ENCODE peak calls at places on chromosome 6, in nine cellular contexts. Z is psoas muscle; V is naive thymus-derived CD4-positive, alpha-beta T cell; K is CD8-positive, alpha-beta memory T cell; C is PC-3; S is lower lobe of right lung; Q is brain microvascular endothelial cell; D is cardiac muscle cell; Y is aorta. E is an unnamed sample.

GRCh38 chr6:24961852-24962251 is 26.1 kb upstream of the RIPOR2 start:
- DNase-seq in D (no peak), C (no peak), K (no peak), Q (no peak), Y (no peak), S (no peak), Z (no peak), V (no peak), E (no peak)

GRCh38 chr6:131917763-131918649 is 33.2 kb downstream of the CCN2 start:
- DNase-seq in Z (no peak), Q (no peak), K (no peak), C (no peak), Y (no peak), S (no peak), D (no peak), V (no peak), E (no peak)

GRCh38 chr6:21769405-21769851 is 175.9 kb downstream of the SOX4 start:
- DNase-seq in S (no peak), Y (no peak), D (peak; percentile 99), Z (no peak), V (no peak), C (peak; percentile 30), Q (peak; percentile 92), K (no peak), E (no peak)

GRCh38 chr6:53192590-53193232 is 44.1 kb upstream of the GCM1 start:
- DNase-seq in C (no peak), Q (no peak), D (peak; percentile 13), S (no peak), Z (no peak), K (no peak), V (no peak), Y (peak; percentile 52), E (no peak)

GRCh38 chr6:132479131-132479530 is 33.8 kb downstream of the STX7 start:
- DNase-seq in Q (no peak), D (no peak), C (no peak), Y (no peak), V (no peak), K (no peak), S (no peak), Z (no peak), E (no peak)

GRCh38 chr6:128532827-128533226 is 12.4 kb upstream of the PTPRK start:
- DNase-seq in Q (no peak), K (no peak), V (no peak), Y (no peak), S (no peak), D (no peak), Z (no peak), C (peak; percentile 53), E (no peak)

GRCh38 chr6:70717038-70717801 is 49.5 kb downstream of the SMAP1 start:
- DNase-seq in D (no peak), Q (no peak), Y (no peak), S (no peak), V (no peak), Z (no peak), K (peak; percentile 45), C (no peak), E (no peak)

GRCh38 chr6:47424436-47424836 is 53.2 kb upstream of the CD2AP start:
- DNase-seq in V (no peak), K (no peak), C (no peak), Z (no peak), Q (no peak), S (no peak), D (peak; percentile 84), Y (no peak), E (no peak)

GRCh38 chr6:26613717-26614683 is 17.2 kb downstream of the ABT1 start:
- DNase-seq in V (no peak), Q (no peak), S (peak; percentile 49), Z (no peak), D (no peak), K (no peak), Y (peak; percentile 54), C (no peak), E (no peak)

GRCh38 chr6:32844839-32845372 is 1.1 kb upstream of the PSMB8 start:
- DNase-seq in K (no peak), D (no peak), Q (no peak), Z (no peak), Y (no peak), V (no peak), S (no peak), C (no peak), E (no peak)

GRCh38 chr6:32845381-32845884 is 1.6 kb upstream of the PSMB8 start:
- DNase-seq in D (no peak), S (no peak), Y (no peak), K (peak; percentile 62), Q (no peak), V (peak; percentile 50), C (no peak), Z (no peak), E (peak; percentile 45)

GRCh38 chr6:32849126-32849525 is 4.4 kb downstream of the TAP1 start:
- DNase-seq in S (no peak), Z (no peak), D (no peak), Q (no peak), V (no peak), Y (no peak), C (no peak), K (no peak), E (no peak)

GRCh38 chr6:32847795-32848194 is 3.9 kb upstream of the PSMB8 start:
- DNase-seq in S (no peak), Y (no peak), V (no peak), Z (no peak), Q (no peak), K (no peak), D (no peak), C (no peak), E (no peak)

DNA sequence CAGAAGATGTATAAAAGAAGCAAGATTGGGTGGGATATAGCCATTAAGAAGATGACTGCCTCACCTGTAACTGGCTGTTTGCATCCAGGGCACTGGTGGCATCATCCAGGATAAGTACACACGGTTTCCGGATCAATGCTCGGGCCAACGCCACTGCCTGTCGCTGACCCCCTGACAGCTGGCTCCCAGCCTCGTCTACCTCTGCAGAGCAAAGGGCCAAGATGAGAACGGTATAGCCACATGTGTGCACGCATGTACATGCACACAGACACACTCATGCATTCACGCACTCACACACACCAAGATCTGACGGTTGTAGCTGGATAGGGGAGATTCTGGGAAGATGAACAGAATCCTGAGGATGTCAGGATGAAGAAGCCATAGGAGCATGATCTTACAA is 3.2 kb upstream of the PSMB8 start:
- DNase-seq in Q (no peak), Y (no peak), C (no peak), S (no peak), K (no peak), V (no peak), Z (no peak), D (no peak), E (no peak)
- H3K27ac ChIP-seq in Q (no peak overlapping the region), Y (no peak overlapping the region), C (no peak overlapping the region), S (no peak overlapping the region), K (no peak overlapping the region), V (peak overlapping the region; percentile 97), Z (no peak overlapping the region), D (no peak overlapping the region), E (peak overlapping the region; percentile 98)

GRCh38 chr6:37819177-37819801 is at the start of gene ZFAND3:
- DNase-seq in V (peak; percentile 87), C (peak; percentile 95), D (peak; percentile 99), S (peak; percentile 97), Q (peak; percentile 93), Y (peak; percentile 98), Z (peak; percentile 99), K (peak; percentile 96), E (peak; percentile 97)

GRCh38 chr6:37819802-37820712 is 530 bp downstream of the ZFAND3 start:
- DNase-seq in Q (peak; percentile 32), K (peak; percentile 31), C (peak; percentile 68), Z (peak; percentile 78), D (peak; percentile 84), Y (peak; percentile 79), V (peak; percentile 66), S (peak; percentile 79), E (peak; percentile 42)

GRCh38 chr6:37822851-37823682 is 3.5 kb downstream of the ZFAND3 start:
- DNase-seq in Y (no peak), D (peak; percentile 41), Q (peak; percentile 14), Z (no peak), K (peak; percentile 21), S (no peak), V (peak; percentile 23), C (peak; percentile 61), E (peak; percentile 89)

GRCh38 chr6:37820713-37821069 is 1.2 kb downstream of the ZFAND3 start:
- DNase-seq in Z (no peak), V (peak; percentile 19), K (peak; percentile 22), Q (no peak), S (no peak), Y (no peak), D (no peak), C (peak; percentile 7), E (no peak)

GRCh38 chr6:37821449-37821848 is 1.9 kb downstream of the ZFAND3 start:
- DNase-seq in S (no peak), Q (no peak), C (no peak), Z (no peak), V (no peak), D (no peak), Y (no peak), K (no peak), E (no peak)
- H3K4me3 ChIP-seq in S (no peak overlapping the region), Q (no peak overlapping the region), C (peak overlapping the region; percentile 84), Z (peak overlapping the region; percentile 87), V (no peak overlapping the region), D (no peak overlapping the region), Y (no peak overlapping the region), K (peak overlapping the region; percentile 57), E (no peak overlapping the region)

DNA sequence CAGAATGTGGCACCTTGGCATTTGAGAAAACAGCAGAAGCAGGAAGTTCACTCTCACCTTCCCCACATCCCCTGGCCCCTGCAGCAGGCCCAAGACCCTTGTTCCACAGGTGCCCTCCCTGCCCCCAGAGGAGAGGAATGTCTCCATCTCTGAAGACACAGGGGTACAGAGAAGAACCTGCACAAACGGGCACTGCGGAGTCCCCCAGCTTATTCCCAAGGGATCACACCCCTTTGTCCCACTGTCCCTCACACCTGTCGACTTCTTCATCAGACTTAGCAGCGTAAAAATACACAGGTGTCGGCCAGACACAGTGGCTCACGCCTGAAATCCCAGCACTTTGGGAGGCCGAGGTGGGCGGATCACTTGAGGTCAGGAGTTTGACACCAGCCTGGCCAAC is 42.9 kb upstream of the TMEM181 start:
- DNase-seq in Z (no peak), C (no peak), D (no peak), Y (no peak), Q (no peak), V (no peak), K (no peak), S (no peak), E (no peak)
- H3K27me3 ChIP-seq in Z (no peaks in the 10 kb centered on the region), C (no peaks in the 10 kb centered on the region), D (no peaks in the 10 kb centered on the region), Y (no peaks in the 10 kb centered on the region), Q (no peaks in the 10 kb centered on the region), V (no peaks in the 10 kb centered on the region), K (peaks cover 4% of the 10 kb centered on the region), S (peaks cover 33% of the 10 kb centered on the region), E (peaks cover 43% of the 10 kb centered on the region)

DNA sequence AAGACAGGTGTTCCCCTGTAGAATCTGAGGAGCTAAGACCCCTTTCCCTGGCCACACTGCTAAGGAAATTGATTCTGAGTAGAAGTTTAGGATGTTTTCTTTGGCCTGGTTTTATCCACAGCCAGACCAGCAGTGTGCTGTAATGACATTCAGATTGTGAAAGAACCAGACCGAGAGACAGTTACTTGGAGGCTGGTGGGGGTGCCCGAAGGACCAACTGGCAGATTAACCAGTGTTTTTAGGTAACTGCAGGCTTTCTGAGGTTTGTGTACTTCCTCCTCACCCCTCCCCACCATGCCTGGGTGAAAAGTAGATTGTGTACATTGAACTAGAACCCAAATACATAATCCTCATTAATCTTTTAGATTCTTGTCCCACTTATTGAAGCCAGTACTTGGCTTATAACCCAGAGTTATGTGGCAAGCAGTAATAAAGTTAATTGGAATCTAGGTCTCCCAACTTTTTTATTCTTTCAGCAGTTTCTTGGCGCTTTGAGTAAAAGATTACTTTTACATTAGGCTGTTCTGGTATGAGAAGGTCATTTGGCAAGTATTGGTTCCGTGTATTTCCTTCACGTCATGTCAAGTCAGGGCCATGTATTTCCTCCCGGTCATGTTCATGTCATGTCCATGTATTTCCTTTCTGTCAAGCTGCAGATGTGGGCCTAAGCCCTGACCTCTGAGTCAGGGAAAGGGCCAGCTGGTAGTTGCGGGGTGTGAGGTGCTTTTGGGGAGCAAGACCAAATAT is 93.7 kb downstream of the TCP11 start:
- DNase-seq in Y (no peak), Q (peak; percentile 36), D (peak; percentile 83), C (no peak), V (no peak), K (no peak), S (no peak), Z (no peak), E (peak; percentile 26)
- H3K27ac ChIP-seq in Y (peak overlapping the region; percentile 85), Q (no peak overlapping the region), D (peak overlapping the region; percentile 76), C (no peak overlapping the region), V (no peak overlapping the region), K (no peak overlapping the region), S (peak overlapping the region; percentile 87), Z (peak overlapping the region; percentile 76), E (peak overlapping the region; percentile 91)